ENCODE peak calls at places on chromosomes 3 and 15, in five cellular contexts. X is T-helper 9 cell, Y is GM04504, N is anterior cingulate cortex, L is NCI-H1092 treated with DMSO at 0.1 percent for 48 hours. P is an unnamed sample.

GRCh38 chr3:170532573-170532972 is 53.3 kb downstream of the SLC7A14 start:
- DNase-seq in X (no peak), Y (no peak), N (no peak), L (no peak), P (no peak)

GRCh38 chr3:23992051-23992628 is 47.1 kb downstream of the NR1D2 start:
- DNase-seq in X (no peak), Y (peak), N (peak), L (peak), P (peak)

GRCh38 chr15:53837263-53837662 is 77.8 kb upstream of the WDR72 start:
- DNase-seq in X (no peak), Y (no peak), N (no peak), L (peak), P (no peak)

GRCh38 chr3:111712294-111713180 is 117.4 kb upstream of the ZBED2 start:
- DNase-seq in X (no peak), Y (no peak), N (no peak), L (no peak), P (peak)

GRCh38 chr15:35289029-35289617 is 204.0 kb upstream of the NANOGP8 start:
- DNase-seq in X (no peak), Y (peak), N (no peak), L (peak), P (peak)

GRCh38 chr15:25770031-25770430 is 93.1 kb downstream of the ATP10A start:
- DNase-seq in X (no peak), Y (no peak), N (no peak), L (no peak), P (no peak)

GRCh38 chr3:179236676-179237301 is 14.1 kb downstream of the KCNMB3 start:
- DNase-seq in X (no peak), Y (no peak), N (no peak), L (no peak), P (no peak)

GRCh38 chr3:30894521-30895289 is at the start of gene GADL1:
- DNase-seq in X (no peak), Y (no peak), N (no peak), L (peak), P (peak)

GRCh38 chr15:36356978-36357582 is 222.3 kb upstream of the CDIN1 start:
- DNase-seq in X (no peak), Y (peak), N (no peak), L (no peak), P (no peak)

P was measured in SK-N-DZ.